ENCODE peak calls at places on chromosomes 4 and X, in six cellular contexts. Q, A, P, N, E and I are unnamed samples.

GRCh38 chr4:83568057-83568456 is 32.1 kb downstream of the GPAT3 start:
- DNase-seq in E (no peak), Q (no peak), N (no peak), P (no peak), A (no peak), I (no peak)

GRCh38 chrX:5708209-5708608 is 520.5 kb downstream of the NLGN4X start:
- DNase-seq in E (no peak), Q (no peak), A (no peak), P (no peak), N (no peak), I (no peak)

GRCh38 chr4:146269228-146269653 is 54.9 kb downstream of the REELD1 start:
- DNase-seq in Q (no peak), P (no peak), A (no peak), N (no peak), E (no peak), I (no peak)

GRCh38 chr4:181761130-181761529 is 482.1 kb upstream of the TENM3 start:
- DNase-seq in N (no peak), E (no peak), Q (no peak), P (no peak), A (no peak), I (no peak)

GRCh38 chr4:23888421-23889319 is 1.2 kb downstream of the PPARGC1A start:
- DNase-seq in P (no peak), E (no peak), N (peak; percentile 35), Q (no peak), A (no peak), I (no peak)

GRCh38 chrX:150062292-150063137 is 124.2 kb upstream of the EOLA2 start:
- DNase-seq in P (no peak), Q (no peak), A (no peak), E (peak; percentile 11), N (peak; percentile 42), I (no peak)

GRCh38 chr4:65046496-65047101 is 623.7 kb downstream of the EPHA5 start:
- DNase-seq in Q (no peak), P (no peak), A (no peak), N (no peak), E (no peak), I (no peak)

GRCh38 chr4:57442834-57443291 is 332.7 kb upstream of the IGFBP7 start:
- DNase-seq in P (peak; percentile 76), A (no peak), N (peak; percentile 31), Q (no peak), E (peak; percentile 41), I (no peak)